ENCODE peak calls at places on chromosome 13, in six cellular contexts. A is left ventricle myocardium inferior, R is lung, O is right lobe of liver, H is GM23248, Q is thyroid gland. Y is an unnamed sample.
A peak's percentile ranks its signal among the peaks of the same experiment; 100 is the strongest.

GRCh38 chr13:30738946-30739528 is 3.7 kb downstream of the ALOX5AP start:
- DNase-seq in O (no peak), H (no peak), R (no peak), Q (no peak), A (no peak), Y (no peak)

GRCh38 chr13:18948012-18948663 is 233.5 kb downstream of the TUBA3C start:
- DNase-seq in H (no peak), Q (no peak), A (no peak), R (no peak), O (no peak), Y (no peak)

GRCh38 chr13:27673911-27674310 is 52.2 kb downstream of the POLR1D start:
- DNase-seq in H (no peak), A (no peak), R (no peak), Q (no peak), O (no peak), Y (no peak)

GRCh38 chr13:27120011-27120410 is 51.6 kb downstream of the USP12 start:
- DNase-seq in Q (no peak), R (no peak), H (peak; percentile 45), O (no peak), A (no peak), Y (no peak)

GRCh38 chr13:27257233-27257568 is 5.8 kb downstream of the RPL21 start:
- DNase-seq in O (no peak), H (no peak), A (no peak), Q (no peak), R (no peak), Y (no peak)

GRCh38 chr13:70310720-70311119 is 202.5 kb upstream of the KLHL1 start:
- DNase-seq in R (no peak), A (no peak), O (no peak), H (no peak), Q (no peak), Y (peak; percentile 40)

GRCh38 chr13:98557934-98558630 is 18.8 kb downstream of the STK24 start:
- DNase-seq in O (no peak), H (peak; percentile 85), R (no peak), Q (peak; percentile 40), A (no peak), Y (no peak)

GRCh38 chr13:108681986-108682562 is 52.7 kb downstream of the MYO16 start:
- DNase-seq in O (no peak), H (no peak), A (no peak), Q (no peak), R (no peak), Y (no peak)

GRCh38 chr13:38045278-38046048 is 175.9 kb upstream of the TRPC4 start:
- DNase-seq in Q (no peak), A (no peak), R (no peak), H (peak; percentile 45), O (no peak), Y (no peak)

GRCh38 chr13:113406321-113407102 is 42.6 kb upstream of the GRTP1 start:
- DNase-seq in Q (no peak), H (no peak), R (no peak), O (peak; percentile 35), A (no peak), Y (no peak)

GRCh38 chr13:27012482-27013197 is 159.0 kb downstream of the USP12 start:
- DNase-seq in R (no peak), Q (no peak), O (no peak), A (no peak), H (peak; percentile 93), Y (no peak)

GRCh38 chr13:23681253-23681652 is 111.0 kb downstream of the TNFRSF19 start:
- DNase-seq in A (no peak), O (no peak), R (no peak), Q (no peak), H (peak; percentile 56), Y (no peak)

GRCh38 chr13:41356788-41357187 is 45.7 kb downstream of the NAA16 start:
- DNase-seq in A (no peak), Q (no peak), H (no peak), R (no peak), O (no peak), Y (no peak)

DNA sequence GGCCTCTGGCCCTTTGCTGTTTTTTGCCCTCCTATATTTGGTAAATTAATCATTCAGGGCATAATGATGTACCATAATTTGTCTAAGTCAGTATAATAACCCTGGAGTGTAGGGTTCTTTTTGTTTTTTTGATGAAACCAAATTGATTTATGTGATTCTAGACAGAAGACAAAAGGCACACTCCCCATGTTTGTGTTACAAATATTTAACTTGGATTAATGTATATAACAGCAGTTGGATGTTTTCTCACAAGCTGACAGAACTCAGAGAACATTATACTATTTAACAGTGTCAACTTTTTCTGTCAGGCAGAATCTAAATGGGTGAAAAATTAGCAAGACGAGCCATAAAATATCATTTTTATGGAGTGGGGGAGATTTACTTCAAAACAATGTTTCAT is 15.2 kb downstream of the CBY2 start:
- DNase-seq in O (no peak), R (no peak), A (no peak), H (no peak), Q (no peak), Y (no peak)
- H3K27me3 ChIP-seq in O (no peaks in the 10 kb centered on the region), R (no peaks in the 10 kb centered on the region), A (no peaks in the 10 kb centered on the region), H (peaks cover 16% of the 10 kb centered on the region), Q (no peaks in the 10 kb centered on the region), Y (peaks cover 2% of the 10 kb centered on the region)

DNA sequence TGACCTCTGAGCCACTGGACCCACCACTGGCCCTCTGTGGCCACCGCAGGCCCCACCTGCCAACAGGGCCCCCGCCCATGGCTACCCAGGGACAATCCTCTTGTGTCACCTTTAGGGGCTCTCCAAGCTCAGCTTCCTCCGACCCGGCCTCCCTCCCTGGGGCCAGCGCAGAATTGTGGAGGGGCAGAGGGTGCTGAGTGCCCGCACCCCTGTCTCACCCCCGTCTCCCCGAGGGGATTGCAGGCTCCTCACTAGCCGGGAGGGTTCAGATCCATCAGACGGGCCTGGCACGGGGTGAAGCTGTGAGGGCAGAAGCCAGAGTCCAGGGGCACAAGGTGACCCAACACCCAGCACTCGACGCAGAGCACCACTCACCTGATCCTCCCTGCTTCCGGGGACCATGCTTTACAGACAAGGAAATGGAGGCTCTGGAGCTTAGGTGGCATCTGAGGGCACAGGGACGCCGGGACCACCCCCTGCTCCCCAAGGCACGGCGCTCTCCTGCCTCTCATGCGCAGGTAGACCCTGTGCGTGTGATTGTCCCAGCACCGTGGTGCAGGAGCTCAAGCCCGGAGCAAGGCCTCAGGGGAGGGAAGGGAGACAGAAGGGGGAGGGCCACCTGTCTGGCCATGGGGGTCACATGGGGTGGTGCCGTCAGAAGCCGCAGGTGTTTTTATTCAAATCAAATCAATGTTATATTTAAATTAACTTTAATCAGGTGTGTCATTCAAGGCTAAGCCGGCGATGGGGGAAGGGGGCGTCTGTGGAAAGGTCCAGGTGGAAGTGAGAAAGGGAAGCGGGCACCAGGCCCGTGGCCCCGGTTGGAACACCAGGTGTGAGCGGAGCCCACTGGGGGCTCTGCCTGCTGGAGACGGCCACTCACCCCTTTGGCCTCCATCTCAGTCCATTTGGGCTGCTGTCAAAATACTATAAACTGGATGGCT is 21.6 kb upstream of the SPACA7 start:
- DNase-seq in A (no peak), Q (no peak), R (no peak), O (no peak), H (no peak), Y (no peak)
- H3K27me3 ChIP-seq in A (peaks cover 86% of the 10 kb centered on the region), Q (no peaks in the 10 kb centered on the region), R (no peaks in the 10 kb centered on the region), O (no peaks in the 10 kb centered on the region), H (no peaks in the 10 kb centered on the region), Y (peaks cover 3% of the 10 kb centered on the region)

DNA sequence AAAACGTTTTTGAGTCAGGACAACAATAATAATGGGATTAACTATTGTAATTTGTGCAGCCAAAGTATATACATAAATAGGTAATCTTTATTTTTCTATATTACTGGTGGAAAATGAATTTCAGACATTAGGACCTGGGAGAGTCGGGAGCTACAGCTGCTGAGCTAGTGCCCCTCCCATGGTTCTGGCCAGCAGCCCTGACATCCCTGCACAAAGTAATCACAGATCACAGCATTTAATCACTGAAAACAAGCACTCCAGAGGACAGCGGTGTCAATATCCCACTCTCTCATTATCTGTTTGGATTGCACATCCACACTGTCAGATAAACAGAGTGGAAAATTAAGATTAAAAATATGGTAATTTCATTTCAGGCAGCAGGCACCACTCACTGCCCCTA is 254.0 kb upstream of the SOX21 start:
- DNase-seq in O (no peak), Q (no peak), A (no peak), R (no peak), H (no peak), Y (no peak)
- H3K27me3 ChIP-seq in O (peaks cover 3% of the 10 kb centered on the region), Q (peaks cover 18% of the 10 kb centered on the region), A (peaks cover 100% of the 10 kb centered on the region), R (peaks cover 9% of the 10 kb centered on the region), H (peaks cover 71% of the 10 kb centered on the region), Y (peaks cover 9% of the 10 kb centered on the region)

DNA sequence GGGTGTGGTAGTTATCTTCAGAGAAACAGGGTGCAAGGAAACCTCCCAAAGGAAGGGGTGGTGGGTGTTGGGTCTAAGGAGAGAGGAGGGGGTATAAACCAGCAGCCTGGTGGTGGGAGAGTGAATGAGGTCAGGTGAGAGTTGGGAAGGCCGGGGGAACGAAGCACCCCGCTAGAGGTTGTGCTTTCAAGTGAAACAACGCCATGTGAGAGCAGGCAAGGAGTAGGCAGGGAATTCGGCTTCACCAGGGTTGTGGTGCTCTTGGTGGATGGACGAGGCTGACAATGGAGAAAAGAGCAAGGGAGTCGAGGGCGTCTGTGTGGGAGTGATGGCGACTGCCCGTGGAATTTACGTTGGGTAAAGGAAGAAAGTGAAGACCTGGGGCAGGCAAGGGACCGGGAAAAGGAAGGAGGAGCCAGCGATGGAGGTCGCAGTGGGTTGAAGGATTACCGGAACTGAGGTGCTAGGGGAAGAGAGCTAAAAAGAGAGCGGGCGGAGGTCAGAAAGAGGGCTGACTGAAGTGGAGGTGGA is 2.1 kb upstream of the MLNR start:
- DNase-seq in R (no peak), H (no peak), Q (no peak), A (no peak), O (no peak), Y (no peak)
- H3K27me3 ChIP-seq in R (no peaks in the 10 kb centered on the region), H (peaks cover 58% of the 10 kb centered on the region), Q (no peaks in the 10 kb centered on the region), A (peaks cover 58% of the 10 kb centered on the region), O (no peaks in the 10 kb centered on the region), Y (peaks cover 4% of the 10 kb centered on the region)

DNA sequence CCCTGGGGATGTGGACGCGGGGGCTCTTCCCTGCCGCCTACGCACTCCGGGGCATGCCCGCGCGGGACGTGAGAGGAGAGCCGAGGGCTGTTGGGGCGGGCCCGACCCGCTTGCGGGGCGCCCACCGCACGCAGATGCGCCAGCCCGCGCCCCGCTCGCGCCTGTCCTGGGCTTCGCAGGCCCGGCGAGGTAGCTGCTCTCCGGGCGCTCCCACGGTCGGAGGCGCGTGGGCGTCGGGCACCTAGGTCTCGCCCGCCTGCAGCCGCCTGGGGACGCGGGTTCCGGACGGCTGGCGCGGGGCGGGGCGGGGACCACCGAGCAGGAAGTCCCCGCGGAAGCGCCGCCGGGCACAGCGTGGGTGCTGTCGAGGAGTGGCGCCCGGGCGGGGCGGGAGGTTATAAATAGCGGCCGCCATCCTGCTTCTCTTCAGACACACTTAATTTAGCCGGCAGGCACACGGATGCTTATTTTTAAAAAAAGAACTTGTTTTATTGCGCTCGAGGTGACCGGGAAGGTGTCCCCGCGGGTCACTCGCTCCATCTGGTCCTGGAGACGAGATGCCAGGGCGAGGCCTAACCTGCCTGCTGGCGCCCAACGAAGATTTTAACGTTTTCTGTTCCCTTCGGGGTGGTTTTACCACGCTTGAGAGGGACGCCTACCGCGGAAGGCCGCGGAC is 561 bp upstream of the GJA3 start:
- DNase-seq in O (no peak), A (no peak), R (no peak), H (peak; percentile 64), Q (peak; percentile 39), Y (no peak)
- H3K27me3 ChIP-seq in O (peaks cover 4% of the 10 kb centered on the region), A (peaks cover 95% of the 10 kb centered on the region), R (no peaks in the 10 kb centered on the region), H (peaks cover 5% of the 10 kb centered on the region), Q (peaks cover 43% of the 10 kb centered on the region), Y (peaks cover 10% of the 10 kb centered on the region)

DNA sequence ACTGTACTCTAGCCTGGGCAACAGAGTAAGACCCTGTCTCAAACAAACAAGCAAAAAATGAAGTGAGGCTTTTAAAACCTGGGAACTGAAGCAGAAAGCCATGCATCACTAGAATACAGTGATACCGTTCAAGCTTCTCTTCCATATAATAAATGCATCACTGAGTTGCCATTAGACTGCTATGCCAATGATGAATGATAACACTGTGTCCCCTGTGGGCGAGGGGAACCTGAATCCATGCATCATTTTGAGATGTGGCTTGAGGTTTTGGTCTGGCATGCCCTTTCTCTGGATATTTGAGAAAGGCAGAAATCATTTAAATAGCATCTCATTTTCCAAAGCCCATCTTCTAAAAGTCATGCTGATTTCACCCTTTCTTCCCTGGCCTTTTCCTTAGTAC is 1.5 kb upstream of the FAM124A start:
- DNase-seq in H (no peak), O (no peak), Q (no peak), A (no peak), R (no peak), Y (no peak)
- H3K27me3 ChIP-seq in H (peaks cover 37% of the 10 kb centered on the region), O (no peaks in the 10 kb centered on the region), Q (no peaks in the 10 kb centered on the region), A (peaks cover 6% of the 10 kb centered on the region), R (no peaks in the 10 kb centered on the region), Y (no peaks in the 10 kb centered on the region)

Y was measured in prostate gland.